ENCODE peak calls at places on chromosomes 12 and 14, in five cellular contexts. One of them, this sample, is unnamed.

GRCh38 chr14:68268719-68269118 is 449.1 kb downstream of the RAD51B start:
- DNase-seq in activated T-cell treated with anti-CD3 and anti-CD28 coated beads, Interleukin-2, amount 50 U/mL, for 72 hours: no peak
- DNase-seq in choroid plexus epithelial cell: peak
- DNase-seq in T-helper 17 cell: no peak
- DNase-seq in GM10248: no peak
- DNase-seq in this sample: no peak

GRCh38 chr12:52050116-52050770 is 999 bp upstream of the NR4A1 start:
- DNase-seq in T-helper 17 cell: peak
- DNase-seq in GM10248: no peak
- DNase-seq in choroid plexus epithelial cell: no peak
- DNase-seq in activated T-cell treated with anti-CD3 and anti-CD28 coated beads, Interleukin-2, amount 50 U/mL, for 72 hours: no peak
- DNase-seq in this sample: peak

GRCh38 chr14:98957211-98958047 is 314.6 kb downstream of the BCL11B start:
- DNase-seq in T-helper 17 cell: no peak
- DNase-seq in activated T-cell treated with anti-CD3 and anti-CD28 coated beads, Interleukin-2, amount 50 U/mL, for 72 hours: no peak
- DNase-seq in GM10248: no peak
- DNase-seq in choroid plexus epithelial cell: peak
- DNase-seq in this sample: peak

GRCh38 chr14:69312608-69313007 is 52.6 kb downstream of the GALNT16 start:
- DNase-seq in activated T-cell treated with anti-CD3 and anti-CD28 coated beads, Interleukin-2, amount 50 U/mL, for 72 hours: no peak
- DNase-seq in T-helper 17 cell: no peak
- DNase-seq in GM10248: no peak
- DNase-seq in choroid plexus epithelial cell: no peak
- DNase-seq in this sample: no peak

GRCh38 chr14:54839681-54840080 is 62.9 kb downstream of the GCH1 start:
- DNase-seq in T-helper 17 cell: no peak
- DNase-seq in choroid plexus epithelial cell: peak
- DNase-seq in activated T-cell treated with anti-CD3 and anti-CD28 coated beads, Interleukin-2, amount 50 U/mL, for 72 hours: no peak
- DNase-seq in GM10248: no peak
- DNase-seq in this sample: peak

GRCh38 chr12:39892146-39892545 is 213.7 kb downstream of the SLC2A13 start:
- DNase-seq in activated T-cell treated with anti-CD3 and anti-CD28 coated beads, Interleukin-2, amount 50 U/mL, for 72 hours: no peak
- DNase-seq in choroid plexus epithelial cell: no peak
- DNase-seq in GM10248: no peak
- DNase-seq in T-helper 17 cell: no peak
- DNase-seq in this sample: no peak

GRCh38 chr14:60510976-60511599 is 2.1 kb downstream of the SIX6 start:
- DNase-seq in choroid plexus epithelial cell: no peak
- DNase-seq in GM10248: no peak
- DNase-seq in T-helper 17 cell: no peak
- DNase-seq in activated T-cell treated with anti-CD3 and anti-CD28 coated beads, Interleukin-2, amount 50 U/mL, for 72 hours: peak
- DNase-seq in this sample: no peak

GRCh38 chr14:60092516-60092915 is 793 bp downstream of the PCNX4 start:
- DNase-seq in activated T-cell treated with anti-CD3 and anti-CD28 coated beads, Interleukin-2, amount 50 U/mL, for 72 hours: peak
- DNase-seq in T-helper 17 cell: no peak
- DNase-seq in GM10248: peak
- DNase-seq in choroid plexus epithelial cell: peak
- DNase-seq in this sample: peak

GRCh38 chr12:89058393-89058792 is 293.9 kb downstream of the DUSP6 start:
- DNase-seq in activated T-cell treated with anti-CD3 and anti-CD28 coated beads, Interleukin-2, amount 50 U/mL, for 72 hours: no peak
- DNase-seq in choroid plexus epithelial cell: no peak
- DNase-seq in T-helper 17 cell: no peak
- DNase-seq in GM10248: no peak
- DNase-seq in this sample: no peak

This sample was measured in left cardiac atrium.